ENCODE peak calls at places on chromosomes 1 and 21, in seven cellular contexts. T is adrenal gland, G is cardiac muscle cell, W is PC-3, B is A549, R is neural progenitor cell, J is ascending aorta. K is an unnamed sample.

GRCh38 chr1:68047659-68048026 is 2.8 kb downstream of the DIRAS3 start:
- DNase-seq in T (no peak), G (no peak), W (no peak), B (no peak), R (no peak), J (no peak), K (no peak)

GRCh38 chr1:218866507-218866906 is 307.2 kb upstream of the LYPLAL1 start:
- DNase-seq in T (no peak), G (no peak), W (no peak), B (no peak), R (no peak), J (no peak), K (no peak)

GRCh38 chr1:183892351-183892793 is 87.5 kb downstream of the RGL1 start:
- DNase-seq in T (no peak), G (no peak), W (peak; percentile 89), B (no peak), R (no peak), J (no peak), K (no peak)

GRCh38 chr21:36079010-36079649 is 9.3 kb downstream of the CBR1 start:
- DNase-seq in T (no peak), G (no peak), W (no peak), B (no peak), R (no peak), J (no peak), K (no peak)

GRCh38 chr1:84940481-84940880 is 47.5 kb upstream of the LPAR3 start:
- DNase-seq in T (no peak), G (no peak), W (peak; percentile 67), B (no peak), R (no peak), J (no peak), K (no peak)

GRCh38 chr21:44813727-44814126 is 4.1 kb downstream of the SUMO3 start:
- DNase-seq in T (no peak), G (no peak), W (no peak), B (no peak), R (no peak), J (no peak), K (no peak)

GRCh38 chr1:92473781-92474495 is 12.8 kb downstream of the GFI1 start:
- DNase-seq in T (no peak), G (no peak), W (no peak), B (no peak), R (no peak), J (no peak), K (no peak)

GRCh38 chr1:24896176-24896575 is 33.9 kb downstream of the RUNX3 start:
- DNase-seq in T (no peak), G (no peak), W (no peak), B (no peak), R (no peak), J (peak; percentile 50), K (no peak)

GRCh38 chr1:68128157-68128556 is 77.7 kb upstream of the DIRAS3 start:
- DNase-seq in T (no peak), G (no peak), W (no peak), B (no peak), R (no peak), J (no peak), K (no peak)

GRCh38 chr1:175388286-175388685 is 195.7 kb upstream of the KIAA0040 start:
- DNase-seq in T (no peak), G (no peak), W (no peak), B (no peak), R (peak; percentile 69), J (no peak), K (no peak)

GRCh38 chr21:36499578-36500471 is 19.9 kb upstream of the CLDN14 start:
- DNase-seq in T (peak; percentile 23), G (no peak), W (peak; percentile 70), B (no peak), R (no peak), J (no peak), K (no peak)

GRCh38 chr1:239909894-239910293 is 181.8 kb upstream of the FMN2 start:
- DNase-seq in T (no peak), G (no peak), W (no peak), B (no peak), R (peak; percentile 46), J (no peak), K (no peak)

GRCh38 chr1:223628233-223628632 is 37.3 kb downstream of the CAPN8 start:
- DNase-seq in T (peak; percentile 41), G (peak; percentile 74), W (peak; percentile 37), B (peak; percentile 59), R (peak; percentile 75), J (no peak), K (no peak)

GRCh38 chr1:208242829-208243521 is 1.2 kb downstream of the PLXNA2 start:
- DNase-seq in T (no peak), G (peak; percentile 57), W (peak; percentile 68), B (no peak), R (peak; percentile 78), J (no peak), K (no peak)

GRCh38 chr1:191343816-191344215 is 814.4 kb upstream of the RGS18 start:
- DNase-seq in T (no peak), G (no peak), W (peak; percentile 32), B (no peak), R (no peak), J (no peak), K (no peak)

GRCh38 chr1:6030144-6030543 is 15.5 kb upstream of the KCNAB2 start:
- DNase-seq in T (no peak), G (no peak), W (no peak), B (no peak), R (no peak), J (no peak), K (no peak)

GRCh38 chr1:202107321-202107761 is 15.4 kb upstream of the GPR37L1 start:
- DNase-seq in T (peak; percentile 79), G (no peak), W (peak; percentile 44), B (no peak), R (no peak), J (no peak), K (no peak)

GRCh38 chr1:152018537-152018936 is 18.3 kb downstream of the S100A11 start:
- DNase-seq in T (no peak), G (peak; percentile 46), W (peak; percentile 37), B (no peak), R (peak; percentile 66), J (no peak), K (no peak)

GRCh38 chr1:27475707-27476106 is 14.3 kb downstream of the WASF2 start:
- DNase-seq in T (no peak), G (no peak), W (no peak), B (no peak), R (no peak), J (no peak), K (no peak)

GRCh38 chr1:8374812-8375211 is 56.9 kb downstream of the SLC45A1 start:
- DNase-seq in T (no peak), G (no peak), W (peak; percentile 66), B (peak; percentile 43), R (peak; percentile 55), J (no peak), K (no peak)

GRCh38 chr1:195903203-195903602 is 705.0 kb downstream of the KCNT2 start:
- DNase-seq in T (no peak), G (no peak), W (no peak), B (no peak), R (no peak), J (no peak), K (no peak)

GRCh38 chr1:65528104-65528503 is 107.6 kb downstream of the LEPR start:
- DNase-seq in T (no peak), G (no peak), W (no peak), B (no peak), R (no peak), J (no peak), K (no peak)

GRCh38 chr1:38600286-38600685 is 259.3 kb downstream of the RRAGC start:
- DNase-seq in T (no peak), G (no peak), W (no peak), B (no peak), R (no peak), J (no peak), K (no peak)

GRCh38 chr1:25703671-25704637 is 87.4 kb downstream of the MAN1C1 start:
- DNase-seq in T (no peak), G (no peak), W (no peak), B (no peak), R (no peak), J (no peak), K (no peak)

GRCh38 chr21:45228656-45229240 is 58.9 kb downstream of the POFUT2 start:
- DNase-seq in T (no peak), G (no peak), W (no peak), B (no peak), R (no peak), J (no peak), K (no peak)

GRCh38 chr1:59499956-59500569 is 203.2 kb downstream of the FGGY start:
- DNase-seq in T (no peak), G (no peak), W (peak; percentile 56), B (no peak), R (no peak), J (no peak), K (no peak)

GRCh38 chr1:1118011-1118892 is 2.4 kb upstream of the C1orf159 start:
- DNase-seq in T (no peak), G (no peak), W (no peak), B (no peak), R (no peak), J (no peak), K (no peak)
- H3K4me3 ChIP-seq in T (no peak overlapping the region), G (no peak overlapping the region), W (no peak overlapping the region), B (no peak overlapping the region), R (no peak overlapping the region), J (no peak overlapping the region), K (no peak overlapping the region)

GRCh38 chr21:41369105-41369914 is 7.5 kb downstream of the MX2 start:
- DNase-seq in T (no peak), G (peak; percentile 58), W (no peak), B (no peak), R (peak; percentile 82), J (peak; percentile 64), K (no peak)
- H3K4me1 ChIP-seq in T (no peaks in the 10 kb centered on the region), G (no peaks in the 10 kb centered on the region), W (peaks cover 15% of the 10 kb centered on the region), B (peaks cover 12% of the 10 kb centered on the region), R (peaks cover 4% of the 10 kb centered on the region), J (no peaks in the 10 kb centered on the region), K (peaks cover 3% of the 10 kb centered on the region)

GRCh38 chr1:241605146-241605805 is 34.9 kb downstream of the CHML start:
- DNase-seq in T (no peak), G (peak; percentile 11), W (peak; percentile 98), B (peak; percentile 64), R (peak; percentile 53), J (no peak), K (no peak)
- TF ChIP-seq CTCF in T (no peak), G (peak; percentile 33), W (peak; percentile 99), B (peak; percentile 47), R (peak; percentile 58), J (no peak), K (no peak)

GRCh38 chr1:58249729-58250586 is 296.6 kb downstream of the OMA1 start:
- DNase-seq in T (no peak), G (peak; percentile 68), W (no peak), B (no peak), R (peak; percentile 86), J (no peak), K (no peak)
- H3K4me3 ChIP-seq in T (no peak overlapping the region), G (peak overlapping the region; percentile 34), W (no peak overlapping the region), B (no peak overlapping the region), R (peak overlapping the region; percentile 86), J (peak overlapping the region; percentile 12), K (peak overlapping the region; percentile 54)

DNA sequence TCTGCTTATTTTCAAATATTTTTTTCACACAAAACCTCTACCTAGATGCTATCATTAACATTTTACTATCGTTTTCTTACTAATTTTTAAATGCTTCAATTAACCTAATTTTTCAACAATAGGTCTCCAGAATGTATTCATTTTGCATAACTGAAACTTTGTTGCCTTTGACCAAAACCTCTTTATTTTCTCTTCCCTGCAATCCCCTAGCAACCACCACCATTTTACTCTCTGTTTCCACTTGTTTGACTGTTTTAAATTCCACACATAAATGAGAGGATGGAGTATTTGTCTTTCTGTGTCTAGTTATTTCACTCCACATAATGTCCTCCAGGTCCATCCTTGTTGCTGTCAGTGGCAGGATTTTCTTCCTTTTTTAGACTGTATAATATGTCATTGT is 9.5 kb upstream of the F13B start:
- DNase-seq in T (no peak), G (no peak), W (no peak), B (no peak), R (no peak), J (no peak), K (no peak)
- H3K4me1 ChIP-seq in T (no peaks in the 10 kb centered on the region), G (no peaks in the 10 kb centered on the region), W (no peaks in the 10 kb centered on the region), B (no peaks in the 10 kb centered on the region), R (no peaks in the 10 kb centered on the region), J (no peaks in the 10 kb centered on the region), K (no peaks in the 10 kb centered on the region)

K was measured in thoracic aorta.